ENCODE peak calls at places on chromosomes 16 and 17, in ten cellular contexts. Q is GM04504; G is left lung; B is osteocyte; N is fibroblast of villous mesenchyme; W is activated B cell treated with CpG ODN at 0.5 μM for 24 hours; J is endothelial cell; E is activated CD4-positive, CD25-positive, alpha-beta regulatory T cell treated with anti-CD3 and anti-CD28 coated beads, Interleukin-2, amount 50 U/mL, for 16 hours; I is left kidney; K is NCI-H1092. Z is an unnamed sample.

GRCh38 chr17:3551189-3551588 is 6.4 kb downstream of the TRPV3 start:
- DNase-seq in Q (no peak), G (no peak), B (no peak), N (no peak), W (no peak), J (no peak), E (no peak), I (no peak), K (no peak), Z (no peak)

GRCh38 chr17:47694818-47695663 is 1.1 kb downstream of the TBKBP1 start:
- DNase-seq in Q (no peak), G (peak), B (no peak), N (peak), W (peak), J (peak), E (no peak), I (peak), K (no peak), Z (peak)

GRCh38 chr16:88570691-88571092 is 489 bp downstream of the ZC3H18 start:
- DNase-seq in Q (no peak), G (no peak), B (no peak), N (peak), W (no peak), J (peak), E (no peak), I (peak), K (no peak), Z (peak)

GRCh38 chr17:63445571-63446217 is 412 bp downstream of the CYB561 start:
- DNase-seq in Q (no peak), G (peak), B (no peak), N (peak), W (peak), J (peak), E (no peak), I (peak), K (peak), Z (peak)

GRCh38 chr17:16486373-16487250 is 5.4 kb downstream of the LRRC75A start:
- DNase-seq in Q (peak), G (peak), B (peak), N (peak), W (no peak), J (no peak), E (no peak), I (peak), K (peak), Z (peak)

GRCh38 chr16:14436410-14436955 is 193.6 kb downstream of the PARN start:
- DNase-seq in Q (no peak), G (no peak), B (peak), N (no peak), W (no peak), J (no peak), E (no peak), I (no peak), K (no peak), Z (no peak)

GRCh38 chr16:88650749-88651275 is at the start of gene CYBA:
- DNase-seq in Q (no peak), G (peak), B (no peak), N (peak), W (no peak), J (peak), E (peak), I (peak), K (no peak), Z (peak)

GRCh38 chr17:15914400-15915165 is 30.3 kb upstream of the ADORA2B start:
- DNase-seq in Q (no peak), G (no peak), B (peak), N (peak), W (no peak), J (no peak), E (no peak), I (no peak), K (no peak), Z (peak)

GRCh38 chr17:82374626-82375331 is 3.2 kb downstream of the UTS2R start:
- DNase-seq in Q (no peak), G (peak), B (no peak), N (no peak), W (no peak), J (no peak), E (no peak), I (no peak), K (no peak), Z (no peak)

GRCh38 chr17:17782425-17783120 is 54.2 kb downstream of the SREBF1 start:
- DNase-seq in Q (no peak), G (no peak), B (no peak), N (no peak), W (no peak), J (no peak), E (no peak), I (peak), K (no peak), Z (peak)

GRCh38 chr17:72422505-72423285 is 301.9 kb downstream of the SOX9 start:
- DNase-seq in Q (peak), G (no peak), B (peak), N (peak), W (peak), J (no peak), E (no peak), I (peak), K (no peak), Z (peak)

GRCh38 chr16:85167589-85168537 is 55.6 kb upstream of the CIBAR2 start:
- DNase-seq in Q (no peak), G (no peak), B (no peak), N (no peak), W (no peak), J (no peak), E (no peak), I (no peak), K (no peak), Z (no peak)

GRCh38 chr17:14197582-14197981 is 39.1 kb downstream of the CDRT15 start:
- DNase-seq in Q (no peak), G (no peak), B (no peak), N (no peak), W (no peak), J (no peak), E (no peak), I (no peak), K (no peak), Z (no peak)

GRCh38 chr16:89026121-89026612 is 49.2 kb upstream of the CBFA2T3 start:
- DNase-seq in Q (no peak), G (no peak), B (no peak), N (no peak), W (no peak), J (no peak), E (no peak), I (no peak), K (no peak), Z (peak)

GRCh38 chr17:10243905-10244844 is 45.8 kb upstream of the GAS7 start:
- DNase-seq in Q (peak), G (no peak), B (peak), N (peak), W (no peak), J (no peak), E (no peak), I (no peak), K (no peak), Z (peak)

GRCh38 chr16:84628226-84628731 is 10.4 kb upstream of the COTL1 start:
- DNase-seq in Q (no peak), G (no peak), B (no peak), N (no peak), W (no peak), J (no peak), E (no peak), I (no peak), K (no peak), Z (no peak)

GRCh38 chr17:1709971-1710806 is at the start of gene TLCD2:
- DNase-seq in Q (peak), G (peak), B (no peak), N (peak), W (no peak), J (peak), E (no peak), I (peak), K (no peak), Z (peak)

GRCh38 chr17:48103379-48103715 is 2.1 kb upstream of the CBX1 start:
- DNase-seq in Q (no peak), G (no peak), B (no peak), N (no peak), W (no peak), J (no peak), E (no peak), I (no peak), K (no peak), Z (no peak)

GRCh38 chr16:84548971-84549844 is 44.7 kb upstream of the MEAK7 start:
- DNase-seq in Q (no peak), G (peak), B (no peak), N (no peak), W (no peak), J (peak), E (peak), I (peak), K (no peak), Z (peak)

GRCh38 chr16:71216714-71217113 is 13.8 kb downstream of the HYDIN start:
- DNase-seq in Q (no peak), G (no peak), B (no peak), N (no peak), W (no peak), J (no peak), E (no peak), I (no peak), K (no peak), Z (no peak)